ENCODE peak calls at places on chromosomes 3 and 15, in five cellular contexts. One of them, this sample, is unnamed.

GRCh38 chr3:72587282-72587681 is 261.0 kb downstream of the SHQ1 start:
- DNase-seq in osteocyte: no peak
- DNase-seq in endothelial cell: no peak
- DNase-seq in nephron progenitor cell: no peak
- DNase-seq in NCI-H774: no peak
- DNase-seq in this sample: no peak

GRCh38 chr3:96970211-96970610 is 155.8 kb downstream of the EPHA6 start:
- DNase-seq in NCI-H774: no peak
- DNase-seq in nephron progenitor cell: no peak
- DNase-seq in osteocyte: no peak
- DNase-seq in endothelial cell: no peak
- DNase-seq in this sample: no peak

GRCh38 chr3:197795200-197795599 is 4.1 kb downstream of the LRCH3 start:
- DNase-seq in osteocyte: no peak
- DNase-seq in NCI-H774: no peak
- DNase-seq in endothelial cell: no peak
- DNase-seq in nephron progenitor cell: no peak
- DNase-seq in this sample: no peak

GRCh38 chr15:27463699-27464098 is 492.7 kb downstream of the GABRG3 start:
- DNase-seq in NCI-H774: no peak
- DNase-seq in nephron progenitor cell: no peak
- DNase-seq in osteocyte: no peak
- DNase-seq in endothelial cell: no peak
- DNase-seq in this sample: no peak

GRCh38 chr3:173993299-173993698 is 595.8 kb downstream of the NLGN1 start:
- DNase-seq in NCI-H774: no peak
- DNase-seq in endothelial cell: no peak
- DNase-seq in osteocyte: no peak
- DNase-seq in nephron progenitor cell: no peak
- DNase-seq in this sample: no peak

GRCh38 chr3:13568515-13568995 is 19.6 kb downstream of the FBLN2 start:
- DNase-seq in nephron progenitor cell: no peak
- DNase-seq in osteocyte: no peak
- DNase-seq in endothelial cell: no peak
- DNase-seq in NCI-H774: no peak
- DNase-seq in this sample: no peak

GRCh38 chr3:40464339-40465110 is 7.4 kb downstream of the RPL14 start:
- DNase-seq in endothelial cell: no peak
- DNase-seq in nephron progenitor cell: no peak
- DNase-seq in osteocyte: no peak
- DNase-seq in NCI-H774: no peak
- DNase-seq in this sample: no peak

GRCh38 chr3:87696276-87697013 is 362.4 kb downstream of the CGGBP1 start:
- DNase-seq in endothelial cell: no peak
- DNase-seq in NCI-H774: no peak
- DNase-seq in nephron progenitor cell: no peak
- DNase-seq in osteocyte: no peak
- DNase-seq in this sample: no peak

GRCh38 chr3:40229411-40229810 is 80.1 kb upstream of the EIF1B start:
- DNase-seq in osteocyte: no peak
- DNase-seq in endothelial cell: no peak
- DNase-seq in NCI-H774: no peak
- DNase-seq in nephron progenitor cell: no peak
- DNase-seq in this sample: peak; percentile 77

GRCh38 chr15:88076246-88076645 is 180.3 kb downstream of the NTRK3 start:
- DNase-seq in osteocyte: no peak
- DNase-seq in endothelial cell: no peak
- DNase-seq in NCI-H774: no peak
- DNase-seq in nephron progenitor cell: no peak
- DNase-seq in this sample: no peak

GRCh38 chr3:51350751-51351150 is 34.3 kb upstream of the MANF start:
- DNase-seq in nephron progenitor cell: no peak
- DNase-seq in osteocyte: no peak
- DNase-seq in endothelial cell: no peak
- DNase-seq in NCI-H774: no peak
- DNase-seq in this sample: no peak

GRCh38 chr3:189911001-189911400 is 209.7 kb downstream of the P3H2 start:
- DNase-seq in osteocyte: no peak
- DNase-seq in endothelial cell: no peak
- DNase-seq in NCI-H774: no peak
- DNase-seq in nephron progenitor cell: no peak
- DNase-seq in this sample: no peak

GRCh38 chr3:112390783-112391641 is 58.1 kb downstream of the CD200 start:
- DNase-seq in NCI-H774: no peak
- DNase-seq in nephron progenitor cell: no peak
- DNase-seq in osteocyte: no peak
- DNase-seq in endothelial cell: no peak
- DNase-seq in this sample: no peak

GRCh38 chr3:143084856-143085731 is 34.5 kb upstream of the CHST2 start:
- DNase-seq in nephron progenitor cell: no peak
- DNase-seq in endothelial cell: no peak
- DNase-seq in osteocyte: no peak
- DNase-seq in NCI-H774: no peak
- DNase-seq in this sample: no peak

GRCh38 chr15:66819084-66819483 is 117.0 kb downstream of the SMAD6 start:
- DNase-seq in NCI-H774: no peak
- DNase-seq in nephron progenitor cell: no peak
- DNase-seq in osteocyte: no peak
- DNase-seq in endothelial cell: no peak
- DNase-seq in this sample: no peak

GRCh38 chr3:133457465-133458067 is 57.7 kb downstream of the BFSP2 start:
- DNase-seq in endothelial cell: no peak
- DNase-seq in nephron progenitor cell: no peak
- DNase-seq in NCI-H774: no peak
- DNase-seq in osteocyte: no peak
- DNase-seq in this sample: no peak

GRCh38 chr15:68183886-68184285 is 21.2 kb downstream of the CALML4 start:
- DNase-seq in endothelial cell: no peak
- DNase-seq in nephron progenitor cell: no peak
- DNase-seq in osteocyte: no peak
- DNase-seq in NCI-H774: no peak
- DNase-seq in this sample: no peak

GRCh38 chr15:74653426-74654082 is 37.9 kb downstream of the CLK3 start:
- DNase-seq in endothelial cell: no peak
- DNase-seq in osteocyte: no peak
- DNase-seq in NCI-H774: no peak
- DNase-seq in nephron progenitor cell: no peak
- DNase-seq in this sample: no peak

GRCh38 chr3:155238845-155239244 is 54.6 kb downstream of the STRIT1 start:
- DNase-seq in NCI-H774: no peak
- DNase-seq in nephron progenitor cell: no peak
- DNase-seq in endothelial cell: no peak
- DNase-seq in osteocyte: no peak
- DNase-seq in this sample: no peak

GRCh38 chr15:64931381-64931780 is 19.7 kb downstream of the ANKDD1A start:
- DNase-seq in NCI-H774: no peak
- DNase-seq in endothelial cell: no peak
- DNase-seq in nephron progenitor cell: no peak
- DNase-seq in osteocyte: peak; percentile 67
- DNase-seq in this sample: peak; percentile 91